ENCODE peak calls at places on chromosomes 1 and 21, in eight cellular contexts. One of them, this sample, is unnamed. For H3K9me3, the result is how much of the 10 kb centered on the place peaks cover.

GRCh38 chr1:57112148-57112547 is 146.3 kb upstream of the C8B start:
- DNase-seq in WERI-Rb-1: no peak
- DNase-seq in naive thymus-derived CD4-positive, alpha-beta T cell: no peak
- DNase-seq in body of pancreas: no peak
- DNase-seq in cardiac muscle cell: no peak
- DNase-seq in heart left ventricle: no peak
- DNase-seq in thoracic aorta: no peak
- DNase-seq in uterus: no peak
- DNase-seq in this sample: no peak

GRCh38 chr1:226633541-226634155 is 85.1 kb downstream of the STUM start:
- DNase-seq in cardiac muscle cell: no peak
- DNase-seq in WERI-Rb-1: no peak
- DNase-seq in heart left ventricle: peak
- DNase-seq in body of pancreas: no peak
- DNase-seq in thoracic aorta: no peak
- DNase-seq in naive thymus-derived CD4-positive, alpha-beta T cell: no peak
- DNase-seq in uterus: no peak
- DNase-seq in this sample: no peak

GRCh38 chr1:213994888-213995287 is 7.1 kb downstream of the PROX1 start:
- DNase-seq in uterus: no peak
- DNase-seq in naive thymus-derived CD4-positive, alpha-beta T cell: no peak
- DNase-seq in body of pancreas: no peak
- DNase-seq in thoracic aorta: no peak
- DNase-seq in cardiac muscle cell: no peak
- DNase-seq in WERI-Rb-1: no peak
- DNase-seq in heart left ventricle: no peak
- DNase-seq in this sample: no peak

GRCh38 chr1:215682232-215682631 is 115.1 kb downstream of the KCTD3 start:
- DNase-seq in heart left ventricle: no peak
- DNase-seq in thoracic aorta: no peak
- DNase-seq in WERI-Rb-1: no peak
- DNase-seq in body of pancreas: no peak
- DNase-seq in uterus: no peak
- DNase-seq in naive thymus-derived CD4-positive, alpha-beta T cell: no peak
- DNase-seq in cardiac muscle cell: no peak
- DNase-seq in this sample: no peak

GRCh38 chr1:230867903-230868735 is at the start of gene C1orf198:
- DNase-seq in body of pancreas: peak
- DNase-seq in WERI-Rb-1: peak
- DNase-seq in uterus: peak
- DNase-seq in thoracic aorta: no peak
- DNase-seq in cardiac muscle cell: peak
- DNase-seq in naive thymus-derived CD4-positive, alpha-beta T cell: peak
- DNase-seq in heart left ventricle: peak
- DNase-seq in this sample: peak

GRCh38 chr1:218345673-218346390 is 696 bp downstream of the TGFB2 start:
- DNase-seq in heart left ventricle: peak
- DNase-seq in thoracic aorta: no peak
- DNase-seq in naive thymus-derived CD4-positive, alpha-beta T cell: no peak
- DNase-seq in body of pancreas: peak
- DNase-seq in WERI-Rb-1: peak
- DNase-seq in cardiac muscle cell: peak
- DNase-seq in uterus: peak
- DNase-seq in this sample: peak

GRCh38 chr21:28641731-28642130 is 350.9 kb downstream of the LTN1 start:
- DNase-seq in thoracic aorta: no peak
- DNase-seq in heart left ventricle: no peak
- DNase-seq in naive thymus-derived CD4-positive, alpha-beta T cell: no peak
- DNase-seq in WERI-Rb-1: no peak
- DNase-seq in uterus: no peak
- DNase-seq in body of pancreas: no peak
- DNase-seq in cardiac muscle cell: no peak
- DNase-seq in this sample: no peak

GRCh38 chr1:226325178-226325577 is 16.2 kb upstream of the LIN9 start:
- DNase-seq in heart left ventricle: no peak
- DNase-seq in naive thymus-derived CD4-positive, alpha-beta T cell: no peak
- DNase-seq in WERI-Rb-1: no peak
- DNase-seq in cardiac muscle cell: peak
- DNase-seq in uterus: no peak
- DNase-seq in body of pancreas: no peak
- DNase-seq in thoracic aorta: no peak
- DNase-seq in this sample: no peak

GRCh38 chr1:3459940-3460652 is 5.6 kb downstream of the ARHGEF16 start:
- DNase-seq in body of pancreas: peak
- DNase-seq in WERI-Rb-1: no peak
- DNase-seq in cardiac muscle cell: no peak
- DNase-seq in naive thymus-derived CD4-positive, alpha-beta T cell: no peak
- DNase-seq in thoracic aorta: no peak
- DNase-seq in heart left ventricle: peak
- DNase-seq in uterus: no peak
- DNase-seq in this sample: peak

GRCh38 chr21:42561742-42562141 is 48.1 kb downstream of the SLC37A1 start:
- DNase-seq in body of pancreas: peak
- DNase-seq in naive thymus-derived CD4-positive, alpha-beta T cell: no peak
- DNase-seq in cardiac muscle cell: no peak
- DNase-seq in uterus: no peak
- DNase-seq in heart left ventricle: no peak
- DNase-seq in thoracic aorta: no peak
- DNase-seq in WERI-Rb-1: no peak
- DNase-seq in this sample: peak

GRCh38 chr1:181479137-181479745 is 4.1 kb upstream of the CACNA1E start:
- DNase-seq in naive thymus-derived CD4-positive, alpha-beta T cell: peak
- DNase-seq in uterus: peak
- DNase-seq in thoracic aorta: no peak
- DNase-seq in cardiac muscle cell: peak
- DNase-seq in heart left ventricle: peak
- DNase-seq in WERI-Rb-1: peak
- DNase-seq in body of pancreas: peak
- DNase-seq in this sample: peak

GRCh38 chr1:240254778-240255291 is 163.2 kb downstream of the FMN2 start:
- DNase-seq in cardiac muscle cell: no peak
- DNase-seq in WERI-Rb-1: no peak
- DNase-seq in naive thymus-derived CD4-positive, alpha-beta T cell: no peak
- DNase-seq in body of pancreas: no peak
- DNase-seq in uterus: no peak
- DNase-seq in heart left ventricle: no peak
- DNase-seq in thoracic aorta: no peak
- DNase-seq in this sample: no peak
- H3K9me3 ChIP-seq in cardiac muscle cell: under half
- H3K9me3 ChIP-seq in WERI-Rb-1: under half
- H3K9me3 ChIP-seq in naive thymus-derived CD4-positive, alpha-beta T cell: under half
- H3K9me3 ChIP-seq in body of pancreas: under half
- H3K9me3 ChIP-seq in uterus: under half
- H3K9me3 ChIP-seq in heart left ventricle: under half
- H3K9me3 ChIP-seq in thoracic aorta: under half
- H3K9me3 ChIP-seq in this sample: under half

GRCh38 chr21:27212444-27212843 is 245.6 kb upstream of the ADAMTS5 start:
- DNase-seq in uterus: no peak
- DNase-seq in thoracic aorta: no peak
- DNase-seq in body of pancreas: no peak
- DNase-seq in naive thymus-derived CD4-positive, alpha-beta T cell: no peak
- DNase-seq in cardiac muscle cell: no peak
- DNase-seq in WERI-Rb-1: no peak
- DNase-seq in heart left ventricle: no peak
- DNase-seq in this sample: no peak
- H3K9me3 ChIP-seq in uterus: under half
- H3K9me3 ChIP-seq in thoracic aorta: under half
- H3K9me3 ChIP-seq in body of pancreas: under half
- H3K9me3 ChIP-seq in naive thymus-derived CD4-positive, alpha-beta T cell: under half
- H3K9me3 ChIP-seq in cardiac muscle cell: under half
- H3K9me3 ChIP-seq in WERI-Rb-1: under half
- H3K9me3 ChIP-seq in heart left ventricle: under half
- H3K9me3 ChIP-seq in this sample: under half

DNA sequence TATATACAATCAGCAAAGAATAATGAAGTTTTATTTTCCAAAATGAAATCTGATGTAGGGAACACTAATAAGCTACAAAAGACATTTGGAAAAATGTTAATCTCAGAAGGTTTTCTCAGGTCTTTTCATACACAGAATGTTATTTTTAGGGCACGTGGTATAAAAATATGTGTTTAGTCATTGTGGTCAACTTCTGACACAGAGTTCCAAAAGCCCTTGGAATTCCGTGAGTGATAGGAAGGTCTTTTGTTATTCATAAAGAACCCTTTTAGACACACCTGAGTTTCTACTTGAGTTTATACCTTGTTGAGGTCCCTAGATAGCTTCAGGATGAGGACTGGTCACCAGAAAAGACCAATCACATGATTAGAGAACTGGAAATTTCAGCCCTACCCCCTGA is 277.6 kb upstream of the NCAM2 start:
- DNase-seq in naive thymus-derived CD4-positive, alpha-beta T cell: no peak
- DNase-seq in body of pancreas: no peak
- DNase-seq in heart left ventricle: no peak
- DNase-seq in uterus: no peak
- DNase-seq in WERI-Rb-1: no peak
- DNase-seq in cardiac muscle cell: peak
- DNase-seq in thoracic aorta: no peak
- DNase-seq in this sample: no peak
- H3K9me3 ChIP-seq in naive thymus-derived CD4-positive, alpha-beta T cell: under half
- H3K9me3 ChIP-seq in body of pancreas: under half
- H3K9me3 ChIP-seq in heart left ventricle: under half
- H3K9me3 ChIP-seq in uterus: under half
- H3K9me3 ChIP-seq in WERI-Rb-1: under half
- H3K9me3 ChIP-seq in cardiac muscle cell: under half
- H3K9me3 ChIP-seq in thoracic aorta: under half
- H3K9me3 ChIP-seq in this sample: under half

GRCh38 chr1:49106438-49106837 is 329.7 kb upstream of the BEND5 start:
- DNase-seq in cardiac muscle cell: no peak
- DNase-seq in WERI-Rb-1: no peak
- DNase-seq in heart left ventricle: no peak
- DNase-seq in uterus: no peak
- DNase-seq in thoracic aorta: no peak
- DNase-seq in naive thymus-derived CD4-positive, alpha-beta T cell: no peak
- DNase-seq in body of pancreas: no peak
- DNase-seq in this sample: no peak

DNA sequence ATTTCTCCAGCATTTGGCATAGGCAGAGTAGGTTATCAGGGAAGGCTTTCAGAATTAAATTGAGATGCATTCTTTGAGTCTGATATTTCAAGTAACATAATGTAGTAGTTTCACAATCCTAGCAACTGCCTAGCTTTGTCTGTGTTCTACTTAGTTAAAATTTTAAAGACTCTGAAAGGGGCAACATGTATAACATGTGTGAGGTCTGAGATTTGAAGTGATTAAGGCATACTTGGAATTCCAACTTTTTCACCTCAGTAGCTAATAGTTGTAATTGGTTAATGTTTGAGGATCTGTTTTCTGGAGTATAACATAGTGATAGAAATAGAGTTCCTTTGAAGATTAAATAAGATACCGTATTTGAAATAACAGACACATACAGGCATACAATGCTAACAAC is 335.2 kb upstream of the BEND5 start:
- DNase-seq in heart left ventricle: no peak
- DNase-seq in WERI-Rb-1: no peak
- DNase-seq in naive thymus-derived CD4-positive, alpha-beta T cell: no peak
- DNase-seq in uterus: no peak
- DNase-seq in thoracic aorta: no peak
- DNase-seq in cardiac muscle cell: no peak
- DNase-seq in body of pancreas: no peak
- DNase-seq in this sample: no peak
- H3K9me3 ChIP-seq in heart left ventricle: under half
- H3K9me3 ChIP-seq in WERI-Rb-1: under half
- H3K9me3 ChIP-seq in naive thymus-derived CD4-positive, alpha-beta T cell: under half
- H3K9me3 ChIP-seq in uterus: under half
- H3K9me3 ChIP-seq in thoracic aorta: under half
- H3K9me3 ChIP-seq in cardiac muscle cell: under half
- H3K9me3 ChIP-seq in body of pancreas: under half
- H3K9me3 ChIP-seq in this sample: under half

GRCh38 chr1:160207118-160207650 is 2.0 kb downstream of the PEA15 start:
- DNase-seq in naive thymus-derived CD4-positive, alpha-beta T cell: no peak
- DNase-seq in heart left ventricle: no peak
- DNase-seq in thoracic aorta: no peak
- DNase-seq in WERI-Rb-1: no peak
- DNase-seq in cardiac muscle cell: no peak
- DNase-seq in uterus: no peak
- DNase-seq in body of pancreas: no peak
- DNase-seq in this sample: no peak
- H3K9me3 ChIP-seq in naive thymus-derived CD4-positive, alpha-beta T cell: under half
- H3K9me3 ChIP-seq in heart left ventricle: under half
- H3K9me3 ChIP-seq in thoracic aorta: under half
- H3K9me3 ChIP-seq in WERI-Rb-1: under half
- H3K9me3 ChIP-seq in cardiac muscle cell: under half
- H3K9me3 ChIP-seq in uterus: under half
- H3K9me3 ChIP-seq in body of pancreas: under half
- H3K9me3 ChIP-seq in this sample: under half

GRCh38 chr1:248739580-248740205 is 15.9 kb downstream of the LYPD8 start:
- DNase-seq in body of pancreas: no peak
- DNase-seq in thoracic aorta: no peak
- DNase-seq in WERI-Rb-1: no peak
- DNase-seq in cardiac muscle cell: no peak
- DNase-seq in heart left ventricle: no peak
- DNase-seq in naive thymus-derived CD4-positive, alpha-beta T cell: no peak
- DNase-seq in uterus: no peak
- DNase-seq in this sample: no peak
- H3K9me3 ChIP-seq in body of pancreas: under half
- H3K9me3 ChIP-seq in thoracic aorta: under half
- H3K9me3 ChIP-seq in WERI-Rb-1: under half
- H3K9me3 ChIP-seq in cardiac muscle cell: under half
- H3K9me3 ChIP-seq in heart left ventricle: under half
- H3K9me3 ChIP-seq in naive thymus-derived CD4-positive, alpha-beta T cell: under half
- H3K9me3 ChIP-seq in uterus: under half
- H3K9me3 ChIP-seq in this sample: under half

GRCh38 chr21:23593582-23593981 is 2013.7 kb downstream of the MRPL39 start:
- DNase-seq in WERI-Rb-1: no peak
- DNase-seq in naive thymus-derived CD4-positive, alpha-beta T cell: no peak
- DNase-seq in thoracic aorta: no peak
- DNase-seq in heart left ventricle: no peak
- DNase-seq in uterus: no peak
- DNase-seq in body of pancreas: no peak
- DNase-seq in cardiac muscle cell: no peak
- DNase-seq in this sample: no peak
- H3K9me3 ChIP-seq in WERI-Rb-1: under half
- H3K9me3 ChIP-seq in naive thymus-derived CD4-positive, alpha-beta T cell: under half
- H3K9me3 ChIP-seq in thoracic aorta: under half
- H3K9me3 ChIP-seq in heart left ventricle: under half
- H3K9me3 ChIP-seq in uterus: under half
- H3K9me3 ChIP-seq in body of pancreas: under half
- H3K9me3 ChIP-seq in cardiac muscle cell: under half
- H3K9me3 ChIP-seq in this sample: under half